ENCODE peak calls at places on chromosomes 6 and 20, in six cellular contexts. C is tibial artery; D is retinal pigment epithelial cell; N is nephron progenitor cell; B is HFF-Myc; I is CD8-positive, alpha-beta T cell. Q is an unnamed sample.

GRCh38 chr20:62437985-62438384 is 10.6 kb upstream of the RBBP8NL start:
- DNase-seq in D (no peak), B (no peak), I (no peak), N (no peak), C (no peak), Q (no peak)

GRCh38 chr6:46044876-46045617 is 29.4 kb upstream of the CLIC5 start:
- DNase-seq in C (peak), D (peak), B (peak), N (no peak), I (no peak), Q (no peak)

GRCh38 chr20:15759546-15760216 is 813.6 kb downstream of the KIF16B start:
- DNase-seq in N (no peak), I (no peak), B (peak), C (no peak), D (no peak), Q (no peak)

GRCh38 chr6:33583591-33584155 is 3.6 kb upstream of the BAK1 start:
- DNase-seq in I (no peak), N (peak), D (no peak), C (no peak), B (no peak), Q (peak)

GRCh38 chr20:50980071-50980681 is 21.6 kb downstream of the MOCS3 start:
- DNase-seq in C (no peak), B (peak), D (peak), N (no peak), I (no peak), Q (no peak)

GRCh38 chr6:162882817-162883481 is 155.2 kb downstream of the PACRG start:
- DNase-seq in B (no peak), N (no peak), D (no peak), C (no peak), I (no peak), Q (no peak)

GRCh38 chr6:34460796-34461507 is 4.9 kb upstream of the PACSIN1 start:
- DNase-seq in D (no peak), C (no peak), B (no peak), I (no peak), N (no peak), Q (no peak)

GRCh38 chr6:167501831-167502385 is 177.0 kb downstream of the TTLL2 start:
- DNase-seq in I (no peak), B (no peak), D (no peak), N (peak), C (no peak), Q (no peak)

GRCh38 chr20:60206259-60206658 is 248.0 kb downstream of the CDH26 start:
- DNase-seq in N (peak), B (no peak), D (no peak), C (no peak), I (no peak), Q (peak)

GRCh38 chr6:33983109-33983475 is 162.8 kb downstream of the GRM4 start:
- DNase-seq in N (no peak), I (no peak), D (no peak), B (no peak), C (peak), Q (no peak)

GRCh38 chr6:97175806-97176205 is 107.2 kb downstream of the MMS22L start:
- DNase-seq in B (no peak), D (no peak), N (no peak), I (no peak), C (no peak), Q (no peak)

GRCh38 chr6:63503199-63503598 is 69.1 kb upstream of the LOC128125822 start:
- DNase-seq in D (peak), B (no peak), I (no peak), N (no peak), C (no peak), Q (no peak)

GRCh38 chr20:38658879-38659612 is 57.4 kb downstream of the ARHGAP40 start:
- DNase-seq in B (no peak), N (peak), I (no peak), C (no peak), D (no peak), Q (peak)

GRCh38 chr6:2498224-2498623 is 252.5 kb downstream of the MYLK4 start:
- DNase-seq in N (no peak), C (no peak), D (no peak), I (no peak), B (no peak), Q (no peak)

GRCh38 chr6:168908887-168909286 is 344.8 kb downstream of the THBS2 start:
- DNase-seq in C (no peak), D (no peak), I (no peak), N (no peak), B (no peak), Q (no peak)

GRCh38 chr20:53874706-53875105 is 195.7 kb downstream of the BCAS1 start:
- DNase-seq in C (no peak), B (no peak), D (no peak), N (no peak), I (no peak), Q (no peak)

GRCh38 chr6:82248233-82248735 is 740 bp upstream of the IBTK start:
- DNase-seq in I (no peak), C (no peak), N (no peak), D (peak), B (no peak), Q (peak)

GRCh38 chr6:11356404-11357155 is 124.1 kb upstream of the NEDD9 start:
- DNase-seq in D (no peak), C (no peak), N (no peak), I (no peak), B (no peak), Q (no peak)

GRCh38 chr20:57109151-57109953 is 157.1 kb downstream of the BMP7 start:
- DNase-seq in D (no peak), N (no peak), C (no peak), B (no peak), I (no peak), Q (no peak)

GRCh38 chr20:35947489-35947888 is 6.8 kb downstream of the SCAND1 start:
- DNase-seq in N (peak), D (no peak), C (no peak), B (no peak), I (no peak), Q (peak)

GRCh38 chr6:121482004-121482693 is 46.7 kb downstream of the GJA1 start:
- DNase-seq in D (no peak), N (no peak), I (no peak), C (no peak), B (no peak), Q (no peak)

GRCh38 chr6:14381225-14381887 is 263.8 kb downstream of the CD83 start:
- DNase-seq in D (no peak), B (no peak), I (no peak), C (no peak), N (no peak), Q (no peak)

GRCh38 chr6:57302477-57302876 is 15.0 kb upstream of the PRIM2 start:
- DNase-seq in C (no peak), I (no peak), D (no peak), B (no peak), N (no peak), Q (no peak)

GRCh38 chr6:163183791-163184190 is 230.7 kb upstream of the QKI start:
- DNase-seq in C (no peak), D (no peak), B (no peak), I (no peak), N (no peak), Q (no peak)

GRCh38 chr6:108897371-108897770 is 49.1 kb downstream of the ARMC2 start:
- DNase-seq in D (no peak), B (peak), I (no peak), N (no peak), C (no peak), Q (no peak)

DNA sequence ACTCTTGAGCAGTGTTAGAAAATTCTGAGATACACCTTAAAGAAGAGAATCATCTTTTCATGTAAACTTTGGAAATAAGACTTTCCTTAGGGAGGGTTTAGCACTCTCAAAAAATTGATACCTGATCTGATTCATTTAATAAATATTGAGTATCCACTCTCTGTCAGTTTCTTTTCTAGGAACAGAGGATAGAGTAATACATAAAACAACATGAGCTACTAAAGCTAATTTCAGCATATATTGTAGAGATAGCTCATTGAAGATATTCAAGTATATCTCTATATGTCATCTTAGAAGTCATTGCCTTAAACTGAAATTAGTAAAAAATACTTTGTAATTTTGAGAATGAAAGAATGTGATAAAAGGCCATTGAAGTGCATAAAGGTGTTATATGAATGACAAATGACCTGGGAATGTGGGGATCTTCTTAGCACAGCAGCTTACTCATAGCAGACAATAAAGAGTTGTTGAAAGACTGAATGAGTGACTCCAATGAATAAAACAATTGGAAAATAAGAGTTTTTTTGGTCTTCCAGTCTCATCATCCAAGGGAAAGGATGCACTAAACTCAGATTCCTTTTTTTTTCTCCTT is 29.2 kb downstream of the RHAG start:
- DNase-seq in B (no peak), N (no peak), I (no peak), C (no peak), D (no peak), Q (no peak)
- TF ChIP-seq CTCF in B (no peak), N (no peak), I (peak), C (no peak), D (no peak), Q (peak)

GRCh38 chr20:44207066-44207723 is 3.4 kb downstream of the OSER1 start:
- DNase-seq in C (no peak), I (no peak), N (no peak), B (no peak), D (no peak), Q (no peak)

GRCh38 chr20:44206132-44206531 is 4.4 kb downstream of the OSER1 start:
- DNase-seq in D (no peak), C (no peak), B (no peak), I (no peak), N (no peak), Q (no peak)

GRCh38 chr20:44209691-44210421 is 715 bp downstream of the OSER1 start:
- DNase-seq in D (no peak), N (peak), C (no peak), I (no peak), B (no peak), Q (no peak)

GRCh38 chr20:44208770-44209169 is 1.8 kb downstream of the OSER1 start:
- DNase-seq in N (no peak), B (no peak), I (no peak), D (no peak), C (no peak), Q (no peak)

GRCh38 chr20:44208165-44208564 is 2.4 kb downstream of the OSER1 start:
- DNase-seq in C (no peak), N (no peak), D (no peak), I (no peak), B (no peak), Q (no peak)
- TF ChIP-seq CTCF in C (no peak), N (no peak), D (no peak), I (no peak), B (no peak), Q (no peak)

GRCh38 chr6:137847748-137848147 is 19.3 kb upstream of the TNFAIP3 start:
- DNase-seq in B (no peak), N (no peak), I (no peak), D (no peak), C (no peak), Q (no peak)

GRCh38 chr6:137843206-137843605 is 23.9 kb upstream of the TNFAIP3 start:
- DNase-seq in N (no peak), I (no peak), C (no peak), D (no peak), B (no peak), Q (no peak)

GRCh38 chr6:137846772-137847313 is 20.2 kb upstream of the TNFAIP3 start:
- DNase-seq in C (peak), D (no peak), N (no peak), I (no peak), B (no peak), Q (no peak)

GRCh38 chr6:137846274-137846673 is 20.8 kb upstream of the TNFAIP3 start:
- DNase-seq in C (no peak), D (no peak), B (no peak), I (no peak), N (no peak), Q (no peak)

DNA sequence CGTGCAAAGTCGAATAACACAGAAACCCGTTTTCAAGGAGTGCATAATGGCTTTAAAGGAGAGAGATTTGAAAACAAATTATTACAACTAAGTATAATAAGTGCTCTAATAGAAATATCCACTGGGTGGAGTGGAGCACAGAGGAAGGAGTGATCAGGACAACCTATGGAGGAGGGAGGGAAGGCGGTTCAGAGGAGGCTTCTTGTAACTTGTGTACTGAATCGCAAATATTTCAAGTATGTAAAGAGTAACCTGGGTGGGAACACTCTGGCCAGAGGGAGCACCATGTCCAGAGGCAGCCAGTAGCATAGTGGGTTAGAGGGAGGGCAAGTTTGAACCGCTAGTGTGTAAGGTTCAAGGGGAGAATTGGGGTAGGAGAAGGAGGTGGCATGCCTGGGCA is 21.6 kb upstream of the TNFAIP3 start:
- DNase-seq in I (no peak), D (no peak), N (no peak), C (no peak), B (no peak), Q (no peak)
- TF ChIP-seq CTCF in I (no peak), D (peak), N (no peak), C (no peak), B (no peak), Q (no peak)

DNA sequence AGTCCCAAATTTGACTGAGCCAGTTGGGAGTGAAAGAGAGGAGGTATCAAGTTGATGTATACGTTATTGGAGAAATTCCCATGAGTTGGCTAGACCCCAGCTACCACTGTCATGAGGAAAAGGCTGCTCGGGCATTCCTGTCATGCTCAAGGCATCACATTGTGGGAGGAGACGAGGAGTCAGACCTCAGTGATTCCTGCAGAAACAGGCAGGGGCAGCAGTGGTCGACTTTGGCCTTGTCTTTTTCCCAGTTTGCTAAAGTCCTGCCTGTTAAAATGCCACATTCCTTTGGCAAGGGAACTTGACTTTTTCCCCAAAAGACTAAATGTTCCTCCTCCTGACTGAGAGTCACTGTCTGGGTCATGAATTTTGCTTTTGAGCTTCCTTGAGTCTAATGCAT is 295.5 kb upstream of the HS3ST5 start:
- DNase-seq in C (no peak), N (peak), I (no peak), D (no peak), B (no peak), Q (no peak)
- TF ChIP-seq CTCF in C (no peak), N (no peak), I (no peak), D (peak), B (no peak), Q (no peak)

DNA sequence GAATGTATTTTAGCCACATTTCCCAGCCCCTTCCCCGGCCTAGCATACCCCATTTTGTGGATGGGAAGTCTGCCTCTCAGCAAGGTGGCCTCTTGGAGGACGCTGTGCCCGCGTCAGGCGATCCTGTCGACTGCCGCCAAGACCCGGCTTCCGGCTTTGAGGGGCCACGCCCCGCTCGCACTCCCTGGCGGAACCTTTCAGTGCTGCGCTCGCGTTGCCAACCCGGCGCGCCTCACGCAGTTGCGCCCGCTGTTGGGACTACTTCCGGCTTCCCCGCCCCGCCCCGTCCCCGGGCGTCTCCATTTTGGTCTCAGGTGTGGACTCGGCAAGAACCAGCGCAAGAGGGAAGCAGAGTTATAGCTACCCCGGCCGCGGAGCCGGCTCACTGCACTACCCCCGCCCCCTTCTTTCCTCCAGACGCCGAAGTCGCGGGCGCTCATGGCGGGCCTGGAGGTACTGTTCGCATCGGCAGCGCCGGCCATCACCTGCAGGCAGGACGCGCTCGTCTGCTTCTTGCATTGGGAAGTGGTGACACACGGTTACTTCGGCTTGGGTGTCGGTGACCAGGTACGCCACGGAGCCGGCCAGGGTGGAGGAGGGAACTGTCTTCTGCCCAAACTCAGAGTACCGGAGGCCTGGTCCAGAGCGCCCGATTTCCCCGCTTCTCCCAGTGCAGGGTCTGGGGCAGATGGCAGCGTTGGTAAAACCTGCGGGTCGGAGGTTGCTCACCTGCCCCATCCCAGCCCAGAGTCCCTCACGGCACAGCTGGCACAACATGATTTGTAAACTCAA is at the start of gene PSMF1:
- DNase-seq in N (peak), D (peak), I (peak), B (peak), C (peak), Q (peak)
- TF ChIP-seq CTCF in N (no peak), D (no peak), I (no peak), B (no peak), C (no peak), Q (no peak)

Q was measured in glutamatergic neuron.